ENCODE peak calls at places on chromosomes 1 and 21, in nine cellular contexts. Q, B, S, I, L, C, V, R and X are unnamed samples.
A peak's percentile ranks its signal among the peaks of the same experiment; 100 is the strongest.

GRCh38 chr1:94250341-94250740 is 13.0 kb upstream of the ARHGAP29 start:
- DNase-seq in Q (no peak), B (no peak), S (no peak), I (no peak), L (no peak), C (no peak), V (no peak), R (no peak), X (no peak)

GRCh38 chr1:157274698-157275534 is 136.7 kb upstream of the ETV3 start:
- DNase-seq in Q (no peak), B (peak; percentile 66), S (no peak), I (no peak), L (peak; percentile 43), C (peak; percentile 60), V (no peak), R (no peak), X (no peak)

GRCh38 chr1:15937146-15937545 is 38.8 kb downstream of the ZBTB17 start:
- DNase-seq in Q (no peak), B (no peak), S (no peak), I (no peak), L (no peak), C (no peak), V (no peak), R (no peak), X (no peak)

GRCh38 chr1:25834894-25835293 is 15.1 kb downstream of the MTFR1L start:
- DNase-seq in Q (no peak), B (no peak), S (no peak), I (no peak), L (no peak), C (no peak), V (no peak), R (no peak), X (no peak)

GRCh38 chr1:28509705-28510349 is 4.0 kb downstream of the RCC1 start:
- DNase-seq in Q (no peak), B (peak; percentile 7), S (no peak), I (peak; percentile 43), L (no peak), C (peak; percentile 53), V (no peak), R (no peak), X (no peak)

GRCh38 chr1:182869241-182869666 is 30.1 kb downstream of the DHX9 start:
- DNase-seq in Q (peak; percentile 10), B (peak; percentile 36), S (no peak), I (no peak), L (no peak), C (no peak), V (no peak), R (no peak), X (no peak)

GRCh38 chr1:6396998-6397397 is 3.4 kb upstream of the ACOT7 start:
- DNase-seq in Q (no peak), B (no peak), S (no peak), I (no peak), L (no peak), C (no peak), V (no peak), R (no peak), X (no peak)

GRCh38 chr1:17201201-17202021 is 3.5 kb upstream of the PADI1 start:
- DNase-seq in Q (no peak), B (no peak), S (no peak), I (peak; percentile 22), L (no peak), C (peak; percentile 27), V (no peak), R (no peak), X (peak; percentile 46)

GRCh38 chr1:63704443-63704842 is 69.4 kb upstream of the ROR1 start:
- DNase-seq in Q (no peak), B (no peak), S (no peak), I (no peak), L (no peak), C (peak; percentile 40), V (no peak), R (no peak), X (no peak)

GRCh38 chr1:227942716-227943261 is 4.9 kb downstream of the WNT9A start:
- DNase-seq in Q (no peak), B (no peak), S (no peak), I (no peak), L (no peak), C (no peak), V (no peak), R (no peak), X (no peak)

GRCh38 chr1:112974646-112975045 is 18.6 kb upstream of the SLC16A1 start:
- DNase-seq in Q (no peak), B (no peak), S (no peak), I (no peak), L (no peak), C (no peak), V (no peak), R (no peak), X (no peak)

GRCh38 chr1:66751160-66751559 is 1.1 kb upstream of the DYNLT5 start:
- DNase-seq in Q (no peak), B (no peak), S (no peak), I (no peak), L (no peak), C (no peak), V (no peak), R (no peak), X (no peak)

GRCh38 chr1:28044399-28044798 is 44.0 kb downstream of the EYA3 start:
- DNase-seq in Q (no peak), B (no peak), S (no peak), I (no peak), L (no peak), C (no peak), V (no peak), R (no peak), X (no peak)

GRCh38 chr1:233368784-233369120 is 41.2 kb downstream of the MAP3K21 start:
- DNase-seq in Q (no peak), B (no peak), S (no peak), I (no peak), L (no peak), C (no peak), V (no peak), R (no peak), X (no peak)

GRCh38 chr1:81183157-81183952 is 617.4 kb upstream of the ADGRL2 start:
- DNase-seq in Q (no peak), B (no peak), S (no peak), I (no peak), L (no peak), C (no peak), V (no peak), R (no peak), X (no peak)

GRCh38 chr21:44653656-44654575 is 543 bp downstream of the KRTAP12-4 start:
- DNase-seq in Q (peak; percentile 62), B (no peak), S (no peak), I (peak; percentile 31), L (no peak), C (no peak), V (no peak), R (peak; percentile 15), X (peak; percentile 72)

GRCh38 chr1:221625026-221625425 is 116.9 kb downstream of the DUSP10 start:
- DNase-seq in Q (no peak), B (no peak), S (no peak), I (no peak), L (no peak), C (no peak), V (no peak), R (no peak), X (no peak)

GRCh38 chr1:44030606-44031050 is 634 bp downstream of the SLC6A9 start:
- DNase-seq in Q (no peak), B (no peak), S (no peak), I (peak; percentile 55), L (no peak), C (peak; percentile 45), V (peak; percentile 82), R (peak; percentile 5), X (no peak)

GRCh38 chr1:36658838-36659237 is 176.1 kb upstream of the CSF3R start:
- DNase-seq in Q (no peak), B (no peak), S (no peak), I (no peak), L (no peak), C (no peak), V (no peak), R (no peak), X (no peak)

GRCh38 chr1:9529190-9529589 is 10.1 kb upstream of the SLC25A33 start:
- DNase-seq in Q (no peak), B (peak; percentile 19), S (no peak), I (no peak), L (no peak), C (peak; percentile 55), V (no peak), R (no peak), X (no peak)

GRCh38 chr1:152855661-152856060 is 4.1 kb upstream of the LCE7A start:
- DNase-seq in Q (no peak), B (no peak), S (no peak), I (no peak), L (peak; percentile 86), C (no peak), V (no peak), R (no peak), X (no peak)

GRCh38 chr1:40132383-40133121 is 28.6 kb upstream of the RLF start:
- DNase-seq in Q (no peak), B (no peak), S (no peak), I (no peak), L (no peak), C (peak; percentile 20), V (no peak), R (no peak), X (no peak)

GRCh38 chr1:40314721-40315238 is 2.3 kb downstream of the COL9A2 start:
- DNase-seq in Q (no peak), B (no peak), S (no peak), I (no peak), L (no peak), C (peak; percentile 23), V (no peak), R (no peak), X (no peak)

GRCh38 chr1:154791292-154792278 is 78.5 kb downstream of the KCNN3 start:
- DNase-seq in Q (peak; percentile 78), B (no peak), S (no peak), I (peak; percentile 77), L (peak; percentile 28), C (peak; percentile 56), V (no peak), R (peak; percentile 40), X (peak; percentile 97)

GRCh38 chr1:228060458-228061190 is 21.9 kb upstream of the ARF1 start:
- DNase-seq in Q (no peak), B (no peak), S (no peak), I (no peak), L (no peak), C (peak; percentile 23), V (no peak), R (no peak), X (no peak)